ENCODE peak calls at places on chromosomes 7 and 10, in six cellular contexts. T, H, Z, G, Q and V are unnamed samples.

GRCh38 chr7:151114151-151115090 is 28.1 kb downstream of the AGAP3 start:
- DNase-seq in Q (no peak), T (no peak), H (no peak), G (no peak), Z (no peak), V (peak)

GRCh38 chr7:13327669-13328068 is 640.2 kb downstream of the ARL4A start:
- DNase-seq in T (peak), Q (no peak), Z (no peak), H (no peak), G (no peak), V (no peak)

GRCh38 chr7:97187067-97187466 is 69.6 kb downstream of the SDHAF3 start:
- DNase-seq in Z (no peak), H (no peak), Q (no peak), G (peak), T (peak), V (no peak)

GRCh38 chr7:95980073-95980655 is 207.8 kb downstream of the DYNC1I1 start:
- DNase-seq in G (no peak), Q (no peak), H (no peak), Z (no peak), T (no peak), V (peak)

GRCh38 chr7:96709381-96710228 is at the start of gene SEM1:
- DNase-seq in T (peak), Z (peak), H (peak), G (peak), Q (peak), V (peak)

GRCh38 chr10:103470755-103471653 is 8.0 kb downstream of the CALHM3 start:
- DNase-seq in Z (no peak), Q (peak), H (no peak), G (peak), T (no peak), V (no peak)

GRCh38 chr10:25059990-25060389 is 43.6 kb downstream of the THNSL1 start:
- DNase-seq in H (peak), Q (no peak), T (peak), Z (peak), G (peak), V (peak)

GRCh38 chr7:19522486-19522885 is 186.4 kb downstream of the POLR1F start:
- DNase-seq in T (peak), Z (no peak), G (no peak), H (no peak), Q (no peak), V (no peak)

GRCh38 chr7:46908770-46909169 is 673.1 kb downstream of the TNS3 start:
- DNase-seq in Q (no peak), Z (no peak), G (no peak), T (peak), H (no peak), V (no peak)

GRCh38 chr10:63711361-63711760 is 190.2 kb downstream of the REEP3 start:
- DNase-seq in Q (no peak), G (no peak), Z (no peak), H (no peak), T (no peak), V (no peak)

GRCh38 chr7:107387077-107387476 is 82.8 kb upstream of the GPR22 start:
- DNase-seq in Z (no peak), T (peak), Q (no peak), H (no peak), G (no peak), V (peak)

GRCh38 chr7:17298102-17298839 is at the start of gene AHR:
- DNase-seq in H (peak), T (peak), Z (peak), G (peak), Q (peak), V (peak)

GRCh38 chr10:91589656-91590035 is 43.2 kb downstream of the PPP1R3C start:
- DNase-seq in Q (no peak), H (no peak), Z (no peak), G (no peak), T (no peak), V (no peak)

GRCh38 chr7:101169838-101170531 is 4.6 kb upstream of the VGF start:
- DNase-seq in H (peak), Q (no peak), G (peak), Z (peak), T (peak), V (peak)

GRCh38 chr10:29734640-29734979 is 99.8 kb upstream of the SVIL start:
- DNase-seq in Q (no peak), T (no peak), G (no peak), H (no peak), Z (no peak), V (no peak)

DNA sequence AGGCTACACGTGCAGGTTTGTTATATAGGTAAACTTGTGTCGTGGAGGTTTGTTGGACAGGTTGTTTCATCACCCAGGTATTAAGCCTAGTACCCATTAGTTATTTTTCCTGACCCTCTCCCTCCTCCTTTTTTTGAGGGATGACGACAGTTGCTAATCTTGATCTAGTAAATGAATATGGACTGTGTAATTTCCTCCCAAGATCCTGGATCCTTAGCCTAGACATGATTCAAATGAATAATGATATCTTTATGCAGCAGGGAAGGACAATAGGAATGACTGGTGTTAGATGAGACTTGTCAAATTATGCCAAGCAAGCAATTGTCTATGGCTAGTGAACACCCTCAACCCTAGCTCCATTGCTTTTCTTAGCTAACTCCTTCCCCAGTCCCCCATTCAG is 156.2 kb downstream of the PLPP4 start:
- DNase-seq in G (no peak), H (no peak), Q (no peak), Z (no peak), T (no peak), V (no peak)
- TF ChIP-seq BHLHE40 in G (no peak), H (no peak), Q (no peak), Z (no peak), T (no peak), V (no peak)

GRCh38 chr10:78600740-78601139 is 468.0 kb upstream of the ZMIZ1 start:
- DNase-seq in G (no peak), T (peak), Q (no peak), Z (no peak), H (no peak), V (no peak)
- TF ChIP-seq BHLHE40 in G (no peak), T (no peak), Q (no peak), Z (no peak), H (no peak), V (no peak)

GRCh38 chr10:88756660-88757059 is 3.2 kb upstream of the LIPN start:
- DNase-seq in G (no peak), Q (no peak), T (no peak), Z (no peak), H (no peak), V (no peak)

GRCh38 chr10:88759366-88760101 is at the start of gene LIPN:
- DNase-seq in Z (no peak), G (no peak), T (no peak), Q (no peak), H (no peak), V (no peak)

GRCh38 chr10:88754272-88754671 is 5.5 kb upstream of the LIPN start:
- DNase-seq in G (no peak), T (peak), Q (no peak), H (no peak), Z (no peak), V (no peak)

DNA sequence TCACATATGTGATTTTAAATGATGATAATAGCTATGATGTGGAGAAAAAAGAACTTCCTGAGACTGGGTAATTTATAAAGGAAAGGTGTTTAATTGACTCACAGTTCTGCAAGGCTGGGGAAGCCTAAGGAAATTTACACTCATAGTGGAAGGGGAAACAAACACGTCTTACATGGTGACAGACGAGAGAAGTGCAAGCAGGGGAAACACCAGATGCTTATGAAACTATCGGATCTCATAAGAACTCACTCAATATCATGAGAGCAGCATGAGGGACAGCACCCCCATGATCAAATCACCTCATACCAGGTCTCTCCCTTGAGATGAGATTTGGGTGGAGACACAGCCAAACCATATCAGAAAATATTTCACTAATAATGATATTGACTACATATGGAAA is 4.1 kb upstream of the LIPN start:
- DNase-seq in T (no peak), Z (no peak), G (no peak), H (no peak), Q (no peak), V (no peak)
- TF ChIP-seq BHLHE40 in T (no peak), Z (no peak), G (no peak), H (no peak), Q (no peak), V (no peak)

GRCh38 chr7:73991522-73992103 is 36.4 kb upstream of the ELN start:
- DNase-seq in G (no peak), T (peak), H (no peak), Q (no peak), Z (no peak), V (no peak)

GRCh38 chr7:73994023-73994422 is 34.0 kb upstream of the ELN start:
- DNase-seq in Q (no peak), Z (no peak), T (no peak), H (no peak), G (no peak), V (no peak)

GRCh38 chr7:73994761-73995160 is 33.2 kb upstream of the ELN start:
- DNase-seq in Z (no peak), G (no peak), Q (no peak), H (no peak), T (no peak), V (no peak)

GRCh38 chr7:73995330-73995729 is 32.6 kb upstream of the ELN start:
- DNase-seq in Q (no peak), G (no peak), T (peak), Z (no peak), H (no peak), V (no peak)

GRCh38 chr7:73992104-73992562 is 35.8 kb upstream of the ELN start:
- DNase-seq in G (no peak), Q (no peak), T (peak), Z (no peak), H (no peak), V (no peak)
- TF ChIP-seq BHLHE40 in G (no peak), Q (no peak), T (no peak), Z (no peak), H (no peak), V (no peak)